ENCODE peak calls at places on chromosomes 12 and 14, in six cellular contexts. One of them, this sample, is unnamed.

GRCh38 chr14:88834883-88835431 is 10.5 kb downstream of the TTC8 start:
- DNase-seq in stomach: no peak
- DNase-seq in colonic mucosa: no peak
- DNase-seq in brain microvascular endothelial cell: peak; percentile 54
- DNase-seq in RWPE2: no peak
- DNase-seq in K562: no peak
- DNase-seq in this sample: no peak

GRCh38 chr12:56629459-56630179 is 507 bp downstream of the BAZ2A start:
- DNase-seq in stomach: no peak
- DNase-seq in colonic mucosa: peak; percentile 50
- DNase-seq in brain microvascular endothelial cell: no peak
- DNase-seq in RWPE2: no peak
- DNase-seq in K562: peak; percentile 57
- DNase-seq in this sample: peak; percentile 35

GRCh38 chr14:21056520-21057163 is 980 bp upstream of the RNASE8 start:
- DNase-seq in stomach: no peak
- DNase-seq in colonic mucosa: peak; percentile 90
- DNase-seq in brain microvascular endothelial cell: no peak
- DNase-seq in RWPE2: no peak
- DNase-seq in K562: no peak
- DNase-seq in this sample: no peak

GRCh38 chr12:12072064-12072760 is 1.5 kb downstream of the BCL2L14 start:
- DNase-seq in stomach: peak; percentile 73
- DNase-seq in colonic mucosa: peak; percentile 78
- DNase-seq in brain microvascular endothelial cell: no peak
- DNase-seq in RWPE2: no peak
- DNase-seq in K562: no peak
- DNase-seq in this sample: peak; percentile 34

GRCh38 chr12:112524676-112525425 is 106.1 kb downstream of the PTPN11 start:
- DNase-seq in stomach: no peak
- DNase-seq in colonic mucosa: no peak
- DNase-seq in brain microvascular endothelial cell: peak; percentile 3
- DNase-seq in RWPE2: no peak
- DNase-seq in K562: no peak
- DNase-seq in this sample: no peak

GRCh38 chr12:92438641-92439396 is 264.0 kb upstream of the PLEKHG7 start:
- DNase-seq in stomach: no peak
- DNase-seq in colonic mucosa: no peak
- DNase-seq in brain microvascular endothelial cell: no peak
- DNase-seq in RWPE2: no peak
- DNase-seq in K562: no peak
- DNase-seq in this sample: no peak

GRCh38 chr14:104843442-104844305 is 21.4 kb upstream of the CEP170B start:
- DNase-seq in stomach: no peak
- DNase-seq in colonic mucosa: no peak
- DNase-seq in brain microvascular endothelial cell: no peak
- DNase-seq in RWPE2: peak; percentile 65
- DNase-seq in K562: no peak
- DNase-seq in this sample: no peak

GRCh38 chr12:80218925-80219714 is 119.8 kb downstream of the OTOGL start:
- DNase-seq in stomach: no peak
- DNase-seq in colonic mucosa: no peak
- DNase-seq in brain microvascular endothelial cell: no peak
- DNase-seq in RWPE2: no peak
- DNase-seq in K562: no peak
- DNase-seq in this sample: no peak

GRCh38 chr14:75184447-75184846 is 8.0 kb upstream of the TMED10 start:
- DNase-seq in stomach: no peak
- DNase-seq in colonic mucosa: no peak
- DNase-seq in brain microvascular endothelial cell: no peak
- DNase-seq in RWPE2: no peak
- DNase-seq in K562: no peak
- DNase-seq in this sample: no peak

GRCh38 chr12:90036641-90037040 is 328.0 kb upstream of the ATP2B1 start:
- DNase-seq in stomach: no peak
- DNase-seq in colonic mucosa: no peak
- DNase-seq in brain microvascular endothelial cell: no peak
- DNase-seq in RWPE2: no peak
- DNase-seq in K562: no peak
- DNase-seq in this sample: peak; percentile 1

GRCh38 chr14:83847102-83847501 is 1682.8 kb upstream of the FLRT2 start:
- DNase-seq in stomach: no peak
- DNase-seq in colonic mucosa: no peak
- DNase-seq in brain microvascular endothelial cell: no peak
- DNase-seq in RWPE2: no peak
- DNase-seq in K562: no peak
- DNase-seq in this sample: no peak

GRCh38 chr14:68451676-68452387 is 341.0 kb downstream of the ZFP36L1 start:
- DNase-seq in stomach: no peak
- DNase-seq in colonic mucosa: no peak
- DNase-seq in brain microvascular endothelial cell: no peak
- DNase-seq in RWPE2: no peak
- DNase-seq in K562: no peak
- DNase-seq in this sample: no peak

GRCh38 chr12:79557690-79558315 is 133.0 kb downstream of the PAWR start:
- DNase-seq in stomach: no peak
- DNase-seq in colonic mucosa: no peak
- DNase-seq in brain microvascular endothelial cell: no peak
- DNase-seq in RWPE2: no peak
- DNase-seq in K562: no peak
- DNase-seq in this sample: no peak

GRCh38 chr14:68672609-68673285 is 120.1 kb downstream of the ZFP36L1 start:
- DNase-seq in stomach: no peak
- DNase-seq in colonic mucosa: no peak
- DNase-seq in brain microvascular endothelial cell: no peak
- DNase-seq in RWPE2: no peak
- DNase-seq in K562: no peak
- DNase-seq in this sample: no peak

GRCh38 chr14:23550827-23551265 is 719 bp downstream of the ZFHX2 start:
- DNase-seq in stomach: no peak
- DNase-seq in colonic mucosa: no peak
- DNase-seq in brain microvascular endothelial cell: no peak
- DNase-seq in RWPE2: no peak
- DNase-seq in K562: peak; percentile 33
- DNase-seq in this sample: no peak

GRCh38 chr14:104151028-104151385 is 12.6 kb downstream of the KIF26A start:
- DNase-seq in stomach: no peak
- DNase-seq in colonic mucosa: no peak
- DNase-seq in brain microvascular endothelial cell: no peak
- DNase-seq in RWPE2: no peak
- DNase-seq in K562: no peak
- DNase-seq in this sample: no peak

GRCh38 chr12:51482808-51483532 is 58.3 kb downstream of the SLC4A8 start:
- DNase-seq in stomach: no peak
- DNase-seq in colonic mucosa: no peak
- DNase-seq in brain microvascular endothelial cell: no peak
- DNase-seq in RWPE2: no peak
- DNase-seq in K562: no peak
- DNase-seq in this sample: peak; percentile 30

GRCh38 chr14:64919618-64920017 is 5.4 kb downstream of the CHURC1 start:
- DNase-seq in stomach: no peak
- DNase-seq in colonic mucosa: no peak
- DNase-seq in brain microvascular endothelial cell: no peak
- DNase-seq in RWPE2: no peak
- DNase-seq in K562: no peak
- DNase-seq in this sample: no peak

GRCh38 chr12:9943244-9943643 is 11.1 kb upstream of the CLEC2A start:
- DNase-seq in stomach: no peak
- DNase-seq in colonic mucosa: no peak
- DNase-seq in brain microvascular endothelial cell: no peak
- DNase-seq in RWPE2: no peak
- DNase-seq in K562: no peak
- DNase-seq in this sample: no peak

GRCh38 chr14:69043007-69043444 is 63.9 kb upstream of the ACTN1 start:
- DNase-seq in stomach: peak; percentile 51
- DNase-seq in colonic mucosa: no peak
- DNase-seq in brain microvascular endothelial cell: no peak
- DNase-seq in RWPE2: no peak
- DNase-seq in K562: no peak
- DNase-seq in this sample: no peak

GRCh38 chr12:30902606-30903005 is 23.9 kb upstream of the TSPAN11 start:
- DNase-seq in stomach: no peak
- DNase-seq in colonic mucosa: no peak
- DNase-seq in brain microvascular endothelial cell: no peak
- DNase-seq in RWPE2: no peak
- DNase-seq in K562: no peak
- DNase-seq in this sample: no peak

GRCh38 chr12:115638753-115639666 is 638.5 kb downstream of the MED13L start:
- DNase-seq in stomach: no peak
- DNase-seq in colonic mucosa: peak; percentile 66
- DNase-seq in brain microvascular endothelial cell: no peak
- DNase-seq in RWPE2: no peak
- DNase-seq in K562: no peak
- DNase-seq in this sample: no peak

DNA sequence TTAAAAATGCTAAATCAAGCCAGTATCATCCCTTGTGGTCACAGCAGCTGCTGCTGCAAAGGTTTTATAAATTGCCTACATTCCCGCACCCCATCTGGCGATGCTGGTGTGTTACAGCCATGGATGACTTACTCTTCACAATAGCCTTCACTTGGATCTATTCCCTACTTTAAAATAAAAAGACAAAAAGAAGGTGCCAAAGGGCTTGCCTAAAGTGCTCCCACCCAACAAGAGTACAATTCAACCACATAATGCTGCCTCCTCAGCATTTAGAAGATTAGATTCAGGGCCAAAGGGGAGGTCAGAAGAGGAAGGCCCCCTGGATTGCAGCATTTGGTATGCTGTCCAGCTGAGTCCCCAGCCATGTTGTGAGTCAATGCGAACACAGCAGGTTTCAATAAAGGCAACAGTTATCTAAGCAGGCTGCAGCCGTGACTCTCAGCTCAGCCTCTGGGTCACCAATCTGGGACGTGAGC is 176.1 kb downstream of the DAD1 start:
- DNase-seq in stomach: no peak
- DNase-seq in colonic mucosa: no peak
- DNase-seq in brain microvascular endothelial cell: no peak
- DNase-seq in RWPE2: no peak
- DNase-seq in K562: no peak
- DNase-seq in this sample: no peak
- H3K4me3 ChIP-seq in stomach: no peak overlapping the region
- H3K4me3 ChIP-seq in colonic mucosa: no peak overlapping the region
- H3K4me3 ChIP-seq in brain microvascular endothelial cell: no peak overlapping the region
- H3K4me3 ChIP-seq in RWPE2: no peak overlapping the region
- H3K4me3 ChIP-seq in K562: no peak overlapping the region
- H3K4me3 ChIP-seq in this sample: no peak overlapping the region

DNA sequence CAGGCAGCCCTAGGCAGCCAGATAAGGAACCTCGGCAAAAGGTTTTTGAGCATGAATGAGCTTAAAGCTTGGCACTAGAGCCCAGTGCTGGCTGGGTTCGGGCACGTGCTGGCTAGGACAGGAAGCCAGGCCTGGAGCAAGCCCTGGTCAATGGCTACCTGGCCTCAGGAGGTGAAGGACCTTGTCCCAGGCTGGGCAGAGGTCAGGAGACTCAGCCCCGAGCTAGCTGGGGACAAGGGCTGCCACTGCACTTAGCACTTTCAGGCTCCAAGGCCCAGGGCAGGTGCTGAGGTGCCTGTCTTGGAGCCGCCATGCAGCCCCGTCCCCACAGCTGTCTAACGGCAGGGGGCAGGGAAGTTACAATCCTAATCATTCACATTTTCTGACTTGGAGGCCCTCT is 4.3 kb upstream of the AQP6 start:
- DNase-seq in stomach: no peak
- DNase-seq in colonic mucosa: no peak
- DNase-seq in brain microvascular endothelial cell: no peak
- DNase-seq in RWPE2: no peak
- DNase-seq in K562: no peak
- DNase-seq in this sample: no peak
- H3K27ac ChIP-seq in stomach: no peak overlapping the region
- H3K27ac ChIP-seq in colonic mucosa: no peak overlapping the region
- H3K27ac ChIP-seq in brain microvascular endothelial cell: no peak overlapping the region
- H3K27ac ChIP-seq in RWPE2: no peak overlapping the region
- H3K27ac ChIP-seq in K562: no peak overlapping the region
- H3K27ac ChIP-seq in this sample: no peak overlapping the region

DNA sequence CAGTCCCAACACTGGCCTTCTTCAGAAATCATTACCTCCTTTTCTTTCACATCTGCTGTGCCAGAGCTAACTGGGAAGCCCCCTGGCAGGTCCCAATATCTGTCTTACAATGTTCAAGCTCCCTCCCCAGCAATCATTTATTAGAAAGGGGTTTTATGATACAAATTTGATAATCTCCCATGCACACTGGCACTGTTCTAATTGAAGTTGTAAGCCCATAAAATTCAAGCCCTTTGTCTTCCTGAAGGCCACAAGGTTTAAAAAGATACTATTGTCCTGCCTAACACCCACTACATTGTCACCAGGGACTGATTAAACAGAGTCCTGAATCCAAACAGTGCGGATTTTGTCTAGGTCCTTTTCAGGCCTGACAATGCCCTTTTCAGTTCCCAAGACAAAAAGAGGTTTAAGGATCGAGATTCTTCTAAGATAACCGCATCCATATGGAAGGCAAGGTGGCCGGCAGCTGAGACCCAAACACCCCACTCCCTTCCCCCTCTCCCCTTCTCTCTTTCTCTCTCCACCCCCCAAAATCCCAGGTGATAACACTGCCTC is 3.3 kb downstream of the NKX2-8 start:
- DNase-seq in stomach: no peak
- DNase-seq in colonic mucosa: no peak
- DNase-seq in brain microvascular endothelial cell: no peak
- DNase-seq in RWPE2: no peak
- DNase-seq in K562: no peak
- DNase-seq in this sample: no peak
- H3K27me3 ChIP-seq in stomach: peaks cover 39% of the 10 kb centered on the region
- H3K27me3 ChIP-seq in colonic mucosa: peaks cover 56% of the 10 kb centered on the region
- H3K27me3 ChIP-seq in brain microvascular endothelial cell: peaks cover 57% of the 10 kb centered on the region
- H3K27me3 ChIP-seq in RWPE2: peaks cover 30% of the 10 kb centered on the region
- H3K27me3 ChIP-seq in K562: peaks cover 2% of the 10 kb centered on the region
- H3K27me3 ChIP-seq in this sample: no peaks in the 10 kb centered on the region

GRCh38 chr12:54017027-54017788 is 8.4 kb downstream of the HOXC8 start:
- DNase-seq in stomach: no peak
- DNase-seq in colonic mucosa: no peak
- DNase-seq in brain microvascular endothelial cell: no peak
- DNase-seq in RWPE2: no peak
- DNase-seq in K562: peak; percentile 49
- DNase-seq in this sample: no peak

GRCh38 chr12:54016478-54016964 is 7.7 kb downstream of the HOXC8 start:
- DNase-seq in stomach: no peak
- DNase-seq in colonic mucosa: peak; percentile 40
- DNase-seq in brain microvascular endothelial cell: no peak
- DNase-seq in RWPE2: no peak
- DNase-seq in K562: no peak
- DNase-seq in this sample: no peak

GRCh38 chr12:54014315-54015209 is 5.8 kb downstream of the HOXC8 start:
- DNase-seq in stomach: no peak
- DNase-seq in colonic mucosa: no peak
- DNase-seq in brain microvascular endothelial cell: no peak
- DNase-seq in RWPE2: no peak
- DNase-seq in K562: no peak
- DNase-seq in this sample: no peak

GRCh38 chr12:54015210-54015931 is 6.6 kb downstream of the HOXC8 start:
- DNase-seq in stomach: no peak
- DNase-seq in colonic mucosa: no peak
- DNase-seq in brain microvascular endothelial cell: no peak
- DNase-seq in RWPE2: no peak
- DNase-seq in K562: no peak
- DNase-seq in this sample: no peak

GRCh38 chr12:54016051-54016450 is 7.3 kb downstream of the HOXC8 start:
- DNase-seq in stomach: no peak
- DNase-seq in colonic mucosa: no peak
- DNase-seq in brain microvascular endothelial cell: no peak
- DNase-seq in RWPE2: no peak
- DNase-seq in K562: no peak
- DNase-seq in this sample: no peak
- H3K4me3 ChIP-seq in stomach: no peak overlapping the region
- H3K4me3 ChIP-seq in colonic mucosa: no peak overlapping the region
- H3K4me3 ChIP-seq in brain microvascular endothelial cell: no peak overlapping the region
- H3K4me3 ChIP-seq in RWPE2: peak overlapping the region; percentile 44
- H3K4me3 ChIP-seq in K562: no peak overlapping the region
- H3K4me3 ChIP-seq in this sample: no peak overlapping the region

This sample was measured in CD4-positive, alpha-beta memory T cell.